ENCODE peak calls at places on chromosome 5, in eight cellular contexts. E, U, P, G, N, T, W and C are unnamed samples.

GRCh38 chr5:72611111-72611724 is 104.0 kb upstream of the ZNF366 start:
- DNase-seq in P (peak; percentile 84), G (peak; percentile 79), E (peak; percentile 66), U (peak; percentile 72), W (peak; percentile 83), N (no peak), T (peak; percentile 81), C (peak; percentile 31)

GRCh38 chr5:50352390-50352789 is 88.7 kb downstream of the EMB start:
- DNase-seq in U (no peak), G (no peak), P (no peak), T (no peak), N (no peak), W (no peak), E (no peak), C (no peak)

GRCh38 chr5:1891391-1891790 is 8.7 kb upstream of the IRX4 start:
- DNase-seq in P (no peak), T (peak; percentile 15), E (peak; percentile 27), N (no peak), G (no peak), W (no peak), U (no peak), C (no peak)

GRCh38 chr5:160497897-160498296 is 76.2 kb downstream of the PTTG1 start:
- DNase-seq in W (no peak), P (no peak), U (no peak), E (no peak), N (no peak), T (no peak), G (no peak), C (no peak)

GRCh38 chr5:176415240-176416122 is 858 bp downstream of the CLTB start:
- DNase-seq in P (peak; percentile 91), W (peak; percentile 37), G (no peak), E (no peak), N (peak; percentile 84), T (peak; percentile 65), U (no peak), C (no peak)

GRCh38 chr5:142819292-142819691 is 49.1 kb downstream of the ARHGAP26 start:
- DNase-seq in U (no peak), N (no peak), T (no peak), P (no peak), E (no peak), W (no peak), G (no peak), C (no peak)

GRCh38 chr5:105218018-105218417 is 1655.4 kb upstream of the NUDT12 start:
- DNase-seq in W (no peak), E (no peak), T (no peak), U (no peak), P (peak; percentile 44), N (no peak), G (no peak), C (no peak)

GRCh38 chr5:110347781-110348180 is 378.7 kb downstream of the TMEM232 start:
- DNase-seq in T (no peak), G (no peak), W (no peak), E (no peak), N (no peak), U (no peak), P (no peak), C (no peak)

GRCh38 chr5:62572918-62573514 is 5.6 kb upstream of the LRRC70 start:
- DNase-seq in N (no peak), T (no peak), W (no peak), P (no peak), U (no peak), G (no peak), E (no peak), C (no peak)

GRCh38 chr5:43042626-43043399 is 2.7 kb upstream of the ANXA2R start:
- DNase-seq in P (peak; percentile 72), E (peak; percentile 72), W (peak; percentile 80), G (peak; percentile 88), U (peak; percentile 68), T (peak; percentile 85), N (peak; percentile 86), C (peak; percentile 69)

GRCh38 chr5:147303251-147303650 is 68.4 kb downstream of the STK32A start:
- DNase-seq in T (no peak), E (no peak), P (no peak), W (no peak), G (no peak), N (no peak), U (no peak), C (no peak)

GRCh38 chr5:37111426-37112382 is 137.5 kb downstream of the CPLANE1 start:
- DNase-seq in N (no peak), P (no peak), T (no peak), G (no peak), W (no peak), U (no peak), E (no peak), C (no peak)

GRCh38 chr5:15823413-15823812 is 323.4 kb downstream of the FBXL7 start:
- DNase-seq in E (no peak), T (no peak), N (no peak), W (no peak), G (no peak), P (no peak), U (no peak), C (no peak)

GRCh38 chr5:142151436-142152382 is 43.1 kb downstream of the NDFIP1 start:
- DNase-seq in T (peak; percentile 52), N (no peak), W (peak; percentile 66), U (no peak), P (peak; percentile 83), E (no peak), G (peak; percentile 73), C (peak; percentile 55)

GRCh38 chr5:59276886-59277514 is 616.5 kb downstream of the PDE4D start:
- DNase-seq in E (no peak), N (no peak), U (no peak), W (no peak), P (no peak), G (no peak), T (no peak), C (no peak)

GRCh38 chr5:139667730-139668063 is 19.5 kb downstream of the CXXC5 start:
- DNase-seq in G (no peak), T (no peak), U (no peak), W (no peak), E (no peak), N (no peak), P (no peak), C (no peak)
- H3K4me1 ChIP-seq in G (no peaks in the 10 kb centered on the region), T (peaks cover 6% of the 10 kb centered on the region), U (peaks cover 97% of the 10 kb centered on the region), W (peaks cover 62% of the 10 kb centered on the region), E (no peaks in the 10 kb centered on the region), N (peaks cover 85% of the 10 kb centered on the region), P (peaks cover 34% of the 10 kb centered on the region), C (peaks cover 53% of the 10 kb centered on the region)

GRCh38 chr5:14330729-14331128 is 187.6 kb downstream of the TRIO start:
- DNase-seq in E (no peak), T (no peak), P (no peak), W (no peak), G (no peak), N (no peak), U (no peak), C (no peak)

GRCh38 chr5:14325369-14325768 is 182.2 kb downstream of the TRIO start:
- DNase-seq in U (no peak), P (no peak), W (no peak), N (no peak), T (no peak), G (no peak), E (no peak), C (no peak)

GRCh38 chr5:14326035-14326909 is 183.1 kb downstream of the TRIO start:
- DNase-seq in P (peak; percentile 77), G (no peak), N (no peak), W (no peak), T (no peak), E (no peak), U (no peak), C (no peak)

GRCh38 chr5:14327624-14328023 is 184.5 kb downstream of the TRIO start:
- DNase-seq in P (no peak), W (peak; percentile 59), U (no peak), N (no peak), T (no peak), G (no peak), E (no peak), C (no peak)

GRCh38 chr5:14328144-14328543 is 185.0 kb downstream of the TRIO start:
- DNase-seq in G (no peak), U (no peak), T (no peak), P (no peak), E (no peak), N (no peak), W (no peak), C (no peak)
- H3K36me3 ChIP-seq in G (peaks cover 22% of the 10 kb centered on the region), U (peaks cover 21% of the 10 kb centered on the region), T (no peaks in the 10 kb centered on the region), P (no peaks in the 10 kb centered on the region), E (no peaks in the 10 kb centered on the region), N (peaks cover 11% of the 10 kb centered on the region), W (no peaks in the 10 kb centered on the region), C (no peaks in the 10 kb centered on the region)

GRCh38 chr5:136141561-136141960 is 8.9 kb downstream of the SMAD5 start:
- DNase-seq in N (no peak), G (no peak), U (no peak), T (no peak), W (no peak), P (no peak), E (no peak), C (no peak)
- H3K4me1 ChIP-seq in N (peaks cover 85% of the 10 kb centered on the region), G (no peaks in the 10 kb centered on the region), U (peaks cover 99% of the 10 kb centered on the region), T (peaks cover 11% of the 10 kb centered on the region), W (peaks cover 11% of the 10 kb centered on the region), P (peaks cover 8% of the 10 kb centered on the region), E (no peaks in the 10 kb centered on the region), C (no peaks in the 10 kb centered on the region)

GRCh38 chr5:106825379-106825778 is 845.4 kb downstream of the EFNA5 start:
- DNase-seq in T (no peak), E (no peak), P (no peak), U (no peak), W (no peak), G (no peak), N (no peak), C (no peak)
- H3K36me3 ChIP-seq in T (no peaks in the 10 kb centered on the region), E (no peaks in the 10 kb centered on the region), P (no peaks in the 10 kb centered on the region), U (no peaks in the 10 kb centered on the region), W (no peaks in the 10 kb centered on the region), G (no peaks in the 10 kb centered on the region), N (no peaks in the 10 kb centered on the region), C (no peaks in the 10 kb centered on the region)

GRCh38 chr5:82713811-82714210 is 363.4 kb downstream of the TMEM167A start:
- DNase-seq in N (no peak), P (no peak), U (no peak), E (no peak), W (no peak), G (no peak), T (no peak), C (no peak)
- H3K4me1 ChIP-seq in N (no peaks in the 10 kb centered on the region), P (no peaks in the 10 kb centered on the region), U (no peaks in the 10 kb centered on the region), E (no peaks in the 10 kb centered on the region), W (no peaks in the 10 kb centered on the region), G (no peaks in the 10 kb centered on the region), T (no peaks in the 10 kb centered on the region), C (no peaks in the 10 kb centered on the region)

DNA sequence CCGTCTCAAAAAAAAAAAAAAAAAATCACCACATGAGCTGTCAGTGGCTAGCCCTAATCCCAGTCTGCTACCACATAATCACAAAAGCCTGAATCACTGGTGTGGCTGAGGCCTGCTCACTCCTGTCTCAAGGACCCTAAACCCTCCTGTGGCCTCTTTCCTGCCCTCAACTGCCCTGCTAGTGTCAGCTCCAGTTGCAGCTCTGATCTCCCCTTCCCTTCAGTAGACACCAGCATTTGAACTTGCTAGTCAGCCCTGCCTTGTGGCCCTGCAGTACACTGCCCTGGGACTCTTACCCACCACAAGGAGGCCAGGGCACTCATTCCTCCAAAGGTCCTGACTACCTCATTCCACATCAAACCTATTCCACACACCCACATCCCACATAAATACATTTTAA is 9.5 kb upstream of the P4HA2 start:
- DNase-seq in T (no peak), E (no peak), P (peak; percentile 49), U (no peak), N (peak; percentile 11), G (peak; percentile 25), W (no peak), C (no peak)
- H3K36me3 ChIP-seq in T (no peaks in the 10 kb centered on the region), E (no peaks in the 10 kb centered on the region), P (no peaks in the 10 kb centered on the region), U (no peaks in the 10 kb centered on the region), N (no peaks in the 10 kb centered on the region), G (no peaks in the 10 kb centered on the region), W (no peaks in the 10 kb centered on the region), C (no peaks in the 10 kb centered on the region)